ENCODE peak calls at places on chromosomes 11 and 22, in five cellular contexts. One of them, this sample, is unnamed.

GRCh38 chr11:7651140-7651551 is 22.2 kb downstream of the CYB5R2 start:
- DNase-seq in fibroblast of the aortic adventitia: no peak
- DNase-seq in neural progenitor cell: no peak
- DNase-seq in mammary epithelial cell: no peak
- DNase-seq in nephron progenitor cell: no peak
- DNase-seq in this sample: no peak

GRCh38 chr11:130418210-130418609 is 10.2 kb downstream of the ADAMTS8 start:
- DNase-seq in fibroblast of the aortic adventitia: no peak
- DNase-seq in neural progenitor cell: no peak
- DNase-seq in mammary epithelial cell: no peak
- DNase-seq in nephron progenitor cell: no peak
- DNase-seq in this sample: no peak

GRCh38 chr11:124717786-124718634 is 21.7 kb upstream of the NRGN start:
- DNase-seq in fibroblast of the aortic adventitia: peak
- DNase-seq in neural progenitor cell: peak
- DNase-seq in mammary epithelial cell: peak
- DNase-seq in nephron progenitor cell: peak
- DNase-seq in this sample: no peak

GRCh38 chr11:96267490-96268010 is 75.4 kb downstream of the MAML2 start:
- DNase-seq in fibroblast of the aortic adventitia: no peak
- DNase-seq in neural progenitor cell: no peak
- DNase-seq in mammary epithelial cell: no peak
- DNase-seq in nephron progenitor cell: no peak
- DNase-seq in this sample: no peak

GRCh38 chr11:119891392-119891791 is 162.4 kb upstream of the NECTIN1 start:
- DNase-seq in fibroblast of the aortic adventitia: no peak
- DNase-seq in neural progenitor cell: no peak
- DNase-seq in mammary epithelial cell: no peak
- DNase-seq in nephron progenitor cell: no peak
- DNase-seq in this sample: no peak

GRCh38 chr22:20626811-20627210 is 119.4 kb downstream of the MED15 start:
- DNase-seq in fibroblast of the aortic adventitia: no peak
- DNase-seq in neural progenitor cell: no peak
- DNase-seq in mammary epithelial cell: no peak
- DNase-seq in nephron progenitor cell: no peak
- DNase-seq in this sample: no peak

GRCh38 chr22:42719133-42719532 is 1.5 kb downstream of the A4GALT start:
- DNase-seq in fibroblast of the aortic adventitia: peak
- DNase-seq in neural progenitor cell: no peak
- DNase-seq in mammary epithelial cell: no peak
- DNase-seq in nephron progenitor cell: no peak
- DNase-seq in this sample: no peak

GRCh38 chr22:35510481-35510934 is 30.1 kb upstream of the RASD2 start:
- DNase-seq in fibroblast of the aortic adventitia: no peak
- DNase-seq in neural progenitor cell: no peak
- DNase-seq in mammary epithelial cell: no peak
- DNase-seq in nephron progenitor cell: no peak
- DNase-seq in this sample: no peak

GRCh38 chr11:121711236-121711635 is 258.5 kb upstream of the SORL1-AS1 start:
- DNase-seq in fibroblast of the aortic adventitia: no peak
- DNase-seq in neural progenitor cell: no peak
- DNase-seq in mammary epithelial cell: no peak
- DNase-seq in nephron progenitor cell: no peak
- DNase-seq in this sample: no peak

GRCh38 chr11:9075441-9076000 is 15.9 kb downstream of the SCUBE2 start:
- DNase-seq in fibroblast of the aortic adventitia: no peak
- DNase-seq in neural progenitor cell: no peak
- DNase-seq in mammary epithelial cell: no peak
- DNase-seq in nephron progenitor cell: no peak
- DNase-seq in this sample: no peak

GRCh38 chr11:16767957-16768356 is 29.5 kb downstream of the C11orf58 start:
- DNase-seq in fibroblast of the aortic adventitia: no peak
- DNase-seq in neural progenitor cell: no peak
- DNase-seq in mammary epithelial cell: no peak
- DNase-seq in nephron progenitor cell: no peak
- DNase-seq in this sample: no peak

GRCh38 chr11:2772544-2773031 is 72.8 kb upstream of the KCNQ1OT1 start:
- DNase-seq in fibroblast of the aortic adventitia: no peak
- DNase-seq in neural progenitor cell: no peak
- DNase-seq in mammary epithelial cell: peak
- DNase-seq in nephron progenitor cell: no peak
- DNase-seq in this sample: peak

GRCh38 chr11:3087821-3088800 is 30.9 kb upstream of the CARS1 start:
- DNase-seq in fibroblast of the aortic adventitia: no peak
- DNase-seq in neural progenitor cell: no peak
- DNase-seq in mammary epithelial cell: peak
- DNase-seq in nephron progenitor cell: no peak
- DNase-seq in this sample: peak

GRCh38 chr22:37776639-37777005 is 31.1 kb upstream of the GCAT start:
- DNase-seq in fibroblast of the aortic adventitia: no peak
- DNase-seq in neural progenitor cell: no peak
- DNase-seq in mammary epithelial cell: no peak
- DNase-seq in nephron progenitor cell: no peak
- DNase-seq in this sample: no peak

GRCh38 chr22:37777122-37777687 is 30.5 kb upstream of the GCAT start:
- DNase-seq in fibroblast of the aortic adventitia: peak
- DNase-seq in neural progenitor cell: no peak
- DNase-seq in mammary epithelial cell: peak
- DNase-seq in nephron progenitor cell: peak
- DNase-seq in this sample: no peak

GRCh38 chr22:37775785-37776638 is 31.7 kb upstream of the GCAT start:
- DNase-seq in fibroblast of the aortic adventitia: peak
- DNase-seq in neural progenitor cell: no peak
- DNase-seq in mammary epithelial cell: peak
- DNase-seq in nephron progenitor cell: no peak
- DNase-seq in this sample: no peak

GRCh38 chr22:37781434-37782059 is 26.2 kb upstream of the GCAT start:
- DNase-seq in fibroblast of the aortic adventitia: peak
- DNase-seq in neural progenitor cell: peak
- DNase-seq in mammary epithelial cell: no peak
- DNase-seq in nephron progenitor cell: no peak
- DNase-seq in this sample: no peak

DNA sequence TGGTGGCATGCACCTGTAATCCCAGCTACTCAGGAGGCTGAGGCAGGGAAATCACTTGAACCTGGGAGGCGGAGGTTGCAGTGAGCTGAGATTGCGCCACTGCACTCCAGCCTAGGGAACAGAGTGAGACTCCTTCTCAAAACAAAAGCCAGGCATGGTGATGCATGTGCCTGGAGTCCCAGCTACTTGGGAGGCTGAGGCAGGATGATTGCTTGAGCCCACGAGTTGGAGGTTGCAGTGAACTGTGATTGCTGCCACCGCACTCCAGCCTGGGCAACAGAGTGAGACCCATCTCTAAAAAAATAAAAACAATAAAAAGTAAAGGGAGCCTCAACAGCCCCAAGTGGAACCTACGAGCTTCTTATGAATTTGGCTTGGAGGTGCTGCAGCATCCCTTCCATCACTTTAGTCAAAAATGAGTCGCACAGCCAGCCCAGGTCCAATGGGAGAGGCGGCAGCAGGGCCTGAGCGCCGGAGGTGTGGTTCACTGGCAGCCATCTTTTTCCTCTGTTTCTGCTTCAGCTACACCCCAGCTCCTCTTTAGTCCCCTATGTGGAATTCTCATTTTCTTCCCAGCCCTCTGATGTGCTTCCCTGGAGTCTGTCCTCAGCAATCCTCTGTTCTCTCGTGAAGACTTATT is 29.2 kb upstream of the GCAT start:
- DNase-seq in fibroblast of the aortic adventitia: no peak
- DNase-seq in neural progenitor cell: no peak
- DNase-seq in mammary epithelial cell: no peak
- DNase-seq in nephron progenitor cell: no peak
- DNase-seq in this sample: no peak
- TF ChIP-seq CTCF in fibroblast of the aortic adventitia: no peak
- TF ChIP-seq CTCF in neural progenitor cell: no peak
- TF ChIP-seq CTCF in mammary epithelial cell: no peak
- TF ChIP-seq CTCF in nephron progenitor cell: no peak
- TF ChIP-seq CTCF in this sample: no peak

GRCh38 chr11:67644472-67645418 is 5.2 kb upstream of the TBX10 start:
- DNase-seq in fibroblast of the aortic adventitia: no peak
- DNase-seq in neural progenitor cell: no peak
- DNase-seq in mammary epithelial cell: no peak
- DNase-seq in nephron progenitor cell: no peak
- DNase-seq in this sample: no peak

GRCh38 chr11:67645521-67646457 is 4.7 kb downstream of the ACY3 start:
- DNase-seq in fibroblast of the aortic adventitia: no peak
- DNase-seq in neural progenitor cell: no peak
- DNase-seq in mammary epithelial cell: no peak
- DNase-seq in nephron progenitor cell: no peak
- DNase-seq in this sample: no peak

GRCh38 chr11:67642148-67642475 is 2.5 kb upstream of the TBX10 start:
- DNase-seq in fibroblast of the aortic adventitia: no peak
- DNase-seq in neural progenitor cell: no peak
- DNase-seq in mammary epithelial cell: no peak
- DNase-seq in nephron progenitor cell: no peak
- DNase-seq in this sample: no peak

GRCh38 chr11:67642490-67643120 is 3.0 kb upstream of the TBX10 start:
- DNase-seq in fibroblast of the aortic adventitia: no peak
- DNase-seq in neural progenitor cell: no peak
- DNase-seq in mammary epithelial cell: no peak
- DNase-seq in nephron progenitor cell: no peak
- DNase-seq in this sample: no peak

DNA sequence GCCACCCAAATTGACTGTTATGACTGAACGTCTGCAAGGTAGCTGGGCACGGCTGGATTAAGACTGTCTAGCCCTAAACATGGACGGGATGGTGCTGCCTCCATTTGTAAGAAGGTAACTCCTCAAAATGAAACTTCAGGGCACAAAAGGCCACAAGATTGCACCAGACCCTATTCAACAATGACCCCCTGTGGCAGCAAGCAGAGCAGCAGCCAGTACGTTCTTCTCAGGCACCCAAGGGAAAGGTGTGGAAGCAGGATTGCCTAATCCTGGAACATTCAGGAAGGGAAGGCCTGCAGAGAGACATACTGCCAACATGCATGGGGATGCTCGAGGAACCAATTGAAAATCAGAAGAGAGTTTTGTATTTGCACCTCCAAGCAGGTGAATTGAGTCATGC is 4.5 kb upstream of the TBX10 start:
- DNase-seq in fibroblast of the aortic adventitia: no peak
- DNase-seq in neural progenitor cell: peak
- DNase-seq in mammary epithelial cell: peak
- DNase-seq in nephron progenitor cell: no peak
- DNase-seq in this sample: no peak
- TF ChIP-seq CTCF in fibroblast of the aortic adventitia: peak
- TF ChIP-seq CTCF in neural progenitor cell: peak
- TF ChIP-seq CTCF in mammary epithelial cell: peak
- TF ChIP-seq CTCF in nephron progenitor cell: no peak
- TF ChIP-seq CTCF in this sample: peak

GRCh38 chr11:112157274-112157766 is 6.6 kb downstream of the IL18 start:
- DNase-seq in fibroblast of the aortic adventitia: peak
- DNase-seq in neural progenitor cell: no peak
- DNase-seq in mammary epithelial cell: peak
- DNase-seq in nephron progenitor cell: no peak
- DNase-seq in this sample: no peak

GRCh38 chr11:112161012-112161411 is 2.9 kb downstream of the IL18 start:
- DNase-seq in fibroblast of the aortic adventitia: peak
- DNase-seq in neural progenitor cell: no peak
- DNase-seq in mammary epithelial cell: no peak
- DNase-seq in nephron progenitor cell: no peak
- DNase-seq in this sample: no peak

GRCh38 chr11:112159098-112159761 is 4.7 kb downstream of the IL18 start:
- DNase-seq in fibroblast of the aortic adventitia: no peak
- DNase-seq in neural progenitor cell: no peak
- DNase-seq in mammary epithelial cell: peak
- DNase-seq in nephron progenitor cell: no peak
- DNase-seq in this sample: no peak

GRCh38 chr11:112162761-112163669 is 879 bp downstream of the IL18 start:
- DNase-seq in fibroblast of the aortic adventitia: peak
- DNase-seq in neural progenitor cell: no peak
- DNase-seq in mammary epithelial cell: peak
- DNase-seq in nephron progenitor cell: no peak
- DNase-seq in this sample: no peak

GRCh38 chr11:112160452-112160851 is 3.4 kb downstream of the IL18 start:
- DNase-seq in fibroblast of the aortic adventitia: no peak
- DNase-seq in neural progenitor cell: no peak
- DNase-seq in mammary epithelial cell: no peak
- DNase-seq in nephron progenitor cell: no peak
- DNase-seq in this sample: no peak
- TF ChIP-seq CTCF in fibroblast of the aortic adventitia: no peak
- TF ChIP-seq CTCF in neural progenitor cell: no peak
- TF ChIP-seq CTCF in mammary epithelial cell: no peak
- TF ChIP-seq CTCF in nephron progenitor cell: no peak
- TF ChIP-seq CTCF in this sample: no peak

GRCh38 chr22:44351037-44351436 is 38.3 kb upstream of the SHISAL1 start:
- DNase-seq in fibroblast of the aortic adventitia: no peak
- DNase-seq in neural progenitor cell: no peak
- DNase-seq in mammary epithelial cell: no peak
- DNase-seq in nephron progenitor cell: no peak
- DNase-seq in this sample: no peak

GRCh38 chr22:44347549-44347948 is 34.8 kb upstream of the SHISAL1 start:
- DNase-seq in fibroblast of the aortic adventitia: no peak
- DNase-seq in neural progenitor cell: no peak
- DNase-seq in mammary epithelial cell: no peak
- DNase-seq in nephron progenitor cell: no peak
- DNase-seq in this sample: no peak

GRCh38 chr22:44351685-44352377 is 39.1 kb upstream of the SHISAL1 start:
- DNase-seq in fibroblast of the aortic adventitia: peak
- DNase-seq in neural progenitor cell: peak
- DNase-seq in mammary epithelial cell: peak
- DNase-seq in nephron progenitor cell: no peak
- DNase-seq in this sample: no peak

GRCh38 chr22:44347098-44347497 is 34.3 kb upstream of the SHISAL1 start:
- DNase-seq in fibroblast of the aortic adventitia: no peak
- DNase-seq in neural progenitor cell: no peak
- DNase-seq in mammary epithelial cell: no peak
- DNase-seq in nephron progenitor cell: no peak
- DNase-seq in this sample: no peak

DNA sequence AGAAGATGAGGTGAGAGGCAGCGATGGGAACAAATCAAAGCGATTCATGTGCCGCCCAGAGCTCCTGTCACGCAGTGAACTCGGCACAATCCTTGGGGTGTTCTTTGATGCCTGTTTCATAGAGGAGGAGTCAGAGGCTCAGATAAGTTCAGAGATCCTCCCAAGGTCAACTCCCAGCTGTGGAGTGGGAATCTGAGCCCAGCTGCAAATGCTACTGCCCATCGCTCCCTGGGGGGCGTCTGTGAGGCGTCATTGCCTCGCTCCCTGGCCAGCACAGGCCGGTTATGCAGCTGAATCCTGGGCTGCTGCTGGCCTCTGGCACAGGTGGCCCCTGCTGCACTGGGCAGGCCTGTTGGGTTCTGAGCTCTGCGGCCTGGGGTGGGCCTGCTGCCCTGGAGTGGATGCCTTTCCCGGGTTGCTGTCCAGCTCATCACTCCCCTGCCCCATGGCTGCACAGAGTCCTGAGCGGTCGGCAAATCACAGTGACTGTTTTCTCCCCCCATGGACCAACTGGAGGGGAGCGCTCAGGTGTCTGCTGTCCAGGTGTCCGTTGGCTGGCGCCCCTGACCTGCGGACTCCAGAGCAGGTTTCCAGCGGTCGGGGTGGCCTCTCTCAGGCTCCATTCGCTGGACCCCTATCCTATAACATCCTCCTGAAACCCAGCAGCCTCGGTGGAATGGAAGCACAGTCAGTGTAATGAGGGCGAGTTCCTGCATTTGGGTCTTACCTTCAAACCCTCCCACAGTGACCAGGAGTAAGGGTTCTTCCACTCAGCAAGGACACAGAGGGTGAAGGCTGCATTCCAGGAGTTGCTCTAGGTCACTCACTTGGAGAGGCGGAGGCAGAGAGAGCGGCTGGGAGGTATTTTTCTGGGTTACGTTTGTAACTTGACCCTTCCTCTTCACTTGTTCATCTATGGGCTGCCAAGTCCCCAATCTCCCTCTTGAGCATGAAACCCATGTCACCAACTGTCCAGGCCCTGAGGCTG is 36.5 kb upstream of the SHISAL1 start:
- DNase-seq in fibroblast of the aortic adventitia: no peak
- DNase-seq in neural progenitor cell: no peak
- DNase-seq in mammary epithelial cell: no peak
- DNase-seq in nephron progenitor cell: peak
- DNase-seq in this sample: no peak
- TF ChIP-seq CTCF in fibroblast of the aortic adventitia: no peak
- TF ChIP-seq CTCF in neural progenitor cell: no peak
- TF ChIP-seq CTCF in mammary epithelial cell: no peak
- TF ChIP-seq CTCF in nephron progenitor cell: no peak
- TF ChIP-seq CTCF in this sample: peak

This sample was measured in chondrocyte.